ENCODE peak calls at places on chromosomes 13 and 19, in seven cellular contexts. One of them, this sample, is unnamed.

GRCh38 chr13:113641426-113641825 is 16.6 kb downstream of the ATP4B start:
- DNase-seq in endodermal cell: no peak
- DNase-seq in heart right ventricle: no peak
- DNase-seq in HCT116: no peak
- DNase-seq in neural progenitor cell: no peak
- DNase-seq in breast epithelium: no peak
- DNase-seq in fibroblast of lung: no peak
- DNase-seq in this sample: no peak

GRCh38 chr19:11506101-11506555 is 489 bp upstream of the ZNF653 start:
- DNase-seq in endodermal cell: no peak
- DNase-seq in heart right ventricle: no peak
- DNase-seq in HCT116: no peak
- DNase-seq in neural progenitor cell: no peak
- DNase-seq in breast epithelium: no peak
- DNase-seq in fibroblast of lung: no peak
- DNase-seq in this sample: no peak

GRCh38 chr13:100130930-100131511 is 42.1 kb downstream of the PCCA start:
- DNase-seq in endodermal cell: no peak
- DNase-seq in heart right ventricle: no peak
- DNase-seq in HCT116: no peak
- DNase-seq in neural progenitor cell: no peak
- DNase-seq in breast epithelium: no peak
- DNase-seq in fibroblast of lung: no peak
- DNase-seq in this sample: no peak

GRCh38 chr13:47241446-47241845 is 344.6 kb upstream of the HTR2A start:
- DNase-seq in endodermal cell: peak
- DNase-seq in heart right ventricle: no peak
- DNase-seq in HCT116: no peak
- DNase-seq in neural progenitor cell: no peak
- DNase-seq in breast epithelium: no peak
- DNase-seq in fibroblast of lung: no peak
- DNase-seq in this sample: no peak

GRCh38 chr13:59774511-59774911 is 389.2 kb downstream of the DIAPH3 start:
- DNase-seq in endodermal cell: no peak
- DNase-seq in heart right ventricle: no peak
- DNase-seq in HCT116: no peak
- DNase-seq in neural progenitor cell: peak
- DNase-seq in breast epithelium: peak
- DNase-seq in fibroblast of lung: peak
- DNase-seq in this sample: no peak

GRCh38 chr13:102012299-102013293 is 389.3 kb downstream of the FGF14 start:
- DNase-seq in endodermal cell: no peak
- DNase-seq in heart right ventricle: peak
- DNase-seq in HCT116: no peak
- DNase-seq in neural progenitor cell: no peak
- DNase-seq in breast epithelium: no peak
- DNase-seq in fibroblast of lung: no peak
- DNase-seq in this sample: no peak

GRCh38 chr19:12899891-12900518 is 9.0 kb downstream of the GCDH start:
- DNase-seq in endodermal cell: no peak
- DNase-seq in heart right ventricle: no peak
- DNase-seq in HCT116: no peak
- DNase-seq in neural progenitor cell: no peak
- DNase-seq in breast epithelium: no peak
- DNase-seq in fibroblast of lung: no peak
- DNase-seq in this sample: no peak

GRCh38 chr19:18021121-18021755 is 13.3 kb downstream of the ARRDC2 start:
- DNase-seq in endodermal cell: no peak
- DNase-seq in heart right ventricle: peak
- DNase-seq in HCT116: no peak
- DNase-seq in neural progenitor cell: no peak
- DNase-seq in breast epithelium: peak
- DNase-seq in fibroblast of lung: peak
- DNase-seq in this sample: no peak

GRCh38 chr19:11204943-11205349 is 7.6 kb upstream of the KANK2 start:
- DNase-seq in endodermal cell: no peak
- DNase-seq in heart right ventricle: peak
- DNase-seq in HCT116: no peak
- DNase-seq in neural progenitor cell: no peak
- DNase-seq in breast epithelium: no peak
- DNase-seq in fibroblast of lung: no peak
- DNase-seq in this sample: no peak

GRCh38 chr19:40088299-40089047 is 2.3 kb downstream of the ZNF780A start:
- DNase-seq in endodermal cell: no peak
- DNase-seq in heart right ventricle: no peak
- DNase-seq in HCT116: no peak
- DNase-seq in neural progenitor cell: no peak
- DNase-seq in breast epithelium: no peak
- DNase-seq in fibroblast of lung: no peak
- DNase-seq in this sample: no peak

GRCh38 chr19:16244091-16244490 is 46.4 kb downstream of the AP1M1 start:
- DNase-seq in endodermal cell: no peak
- DNase-seq in heart right ventricle: no peak
- DNase-seq in HCT116: no peak
- DNase-seq in neural progenitor cell: no peak
- DNase-seq in breast epithelium: no peak
- DNase-seq in fibroblast of lung: peak
- DNase-seq in this sample: no peak

GRCh38 chr19:2719232-2719735 is 1.9 kb downstream of the DIRAS1 start:
- DNase-seq in endodermal cell: no peak
- DNase-seq in heart right ventricle: no peak
- DNase-seq in HCT116: no peak
- DNase-seq in neural progenitor cell: no peak
- DNase-seq in breast epithelium: no peak
- DNase-seq in fibroblast of lung: no peak
- DNase-seq in this sample: no peak

GRCh38 chr19:52993342-52994178 is 20.2 kb upstream of the ERVV-1 start:
- DNase-seq in endodermal cell: peak
- DNase-seq in heart right ventricle: peak
- DNase-seq in HCT116: peak
- DNase-seq in neural progenitor cell: peak
- DNase-seq in breast epithelium: peak
- DNase-seq in fibroblast of lung: peak
- DNase-seq in this sample: peak

GRCh38 chr13:29844441-29844840 is 6.0 kb downstream of the UBL3 start:
- DNase-seq in endodermal cell: no peak
- DNase-seq in heart right ventricle: no peak
- DNase-seq in HCT116: no peak
- DNase-seq in neural progenitor cell: no peak
- DNase-seq in breast epithelium: no peak
- DNase-seq in fibroblast of lung: peak
- DNase-seq in this sample: no peak

GRCh38 chr13:111210488-111210887 is 95.4 kb downstream of the ARHGEF7 start:
- DNase-seq in endodermal cell: no peak
- DNase-seq in heart right ventricle: no peak
- DNase-seq in HCT116: no peak
- DNase-seq in neural progenitor cell: peak
- DNase-seq in breast epithelium: no peak
- DNase-seq in fibroblast of lung: peak
- DNase-seq in this sample: no peak

GRCh38 chr13:100941377-100941776 is 266.8 kb upstream of the TMTC4 start:
- DNase-seq in endodermal cell: no peak
- DNase-seq in heart right ventricle: no peak
- DNase-seq in HCT116: no peak
- DNase-seq in neural progenitor cell: no peak
- DNase-seq in breast epithelium: no peak
- DNase-seq in fibroblast of lung: no peak
- DNase-seq in this sample: no peak

GRCh38 chr13:79935121-79935520 is 405.8 kb downstream of the SPRY2 start:
- DNase-seq in endodermal cell: no peak
- DNase-seq in heart right ventricle: no peak
- DNase-seq in HCT116: no peak
- DNase-seq in neural progenitor cell: no peak
- DNase-seq in breast epithelium: no peak
- DNase-seq in fibroblast of lung: no peak
- DNase-seq in this sample: no peak
- TF ChIP-seq CTCF in endodermal cell: no peak
- TF ChIP-seq CTCF in heart right ventricle: no peak
- TF ChIP-seq CTCF in HCT116: no peak
- TF ChIP-seq CTCF in neural progenitor cell: no peak
- TF ChIP-seq CTCF in breast epithelium: no peak
- TF ChIP-seq CTCF in fibroblast of lung: no peak
- TF ChIP-seq CTCF in this sample: no peak

GRCh38 chr19:14689598-14690503 is at the start of gene ZNF333:
- DNase-seq in endodermal cell: peak
- DNase-seq in heart right ventricle: peak
- DNase-seq in HCT116: peak
- DNase-seq in neural progenitor cell: peak
- DNase-seq in breast epithelium: peak
- DNase-seq in fibroblast of lung: peak
- DNase-seq in this sample: peak
- H3K4me3 ChIP-seq in endodermal cell: peak
- H3K4me3 ChIP-seq in heart right ventricle: peak
- H3K4me3 ChIP-seq in HCT116: peak
- H3K4me3 ChIP-seq in neural progenitor cell: peak
- H3K4me3 ChIP-seq in breast epithelium: peak
- H3K4me3 ChIP-seq in fibroblast of lung: peak
- H3K4me3 ChIP-seq in this sample: peak

DNA sequence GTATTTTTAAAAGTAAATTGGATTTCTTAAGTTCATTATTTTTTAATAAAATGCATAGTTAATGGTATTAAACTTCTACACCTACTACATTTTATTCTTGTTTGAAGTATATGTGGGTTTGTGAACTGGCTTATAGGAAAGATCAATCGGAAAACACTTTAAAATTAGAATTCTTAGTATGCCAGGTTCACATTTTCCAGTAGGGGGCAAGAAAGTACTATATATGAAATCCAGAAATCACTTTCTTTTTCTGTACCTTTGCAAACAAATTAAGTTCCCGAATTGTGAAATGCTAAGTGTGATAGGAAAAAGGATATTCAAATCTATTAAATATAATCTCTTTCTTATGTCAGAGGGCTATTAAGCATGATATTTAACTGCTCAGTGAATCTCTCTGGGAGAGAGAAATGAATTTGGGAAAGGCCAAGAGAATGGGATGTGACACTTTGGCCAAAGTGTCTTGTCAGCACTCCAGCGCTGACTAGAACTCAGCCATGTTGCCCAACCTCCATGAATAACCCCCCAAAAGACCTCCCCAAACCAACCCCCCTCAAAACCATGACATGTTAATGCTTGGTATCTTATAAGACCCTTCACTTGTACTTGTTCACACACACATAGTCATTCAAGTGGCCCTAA is 122.6 kb upstream of the SLC10A2 start:
- DNase-seq in endodermal cell: no peak
- DNase-seq in heart right ventricle: no peak
- DNase-seq in HCT116: no peak
- DNase-seq in neural progenitor cell: peak
- DNase-seq in breast epithelium: no peak
- DNase-seq in fibroblast of lung: peak
- DNase-seq in this sample: no peak
- TF ChIP-seq CTCF in endodermal cell: peak
- TF ChIP-seq CTCF in heart right ventricle: peak
- TF ChIP-seq CTCF in HCT116: peak
- TF ChIP-seq CTCF in neural progenitor cell: peak
- TF ChIP-seq CTCF in breast epithelium: peak
- TF ChIP-seq CTCF in fibroblast of lung: no peak
- TF ChIP-seq CTCF in this sample: peak

GRCh38 chr19:30718728-30719127 is 346.5 kb downstream of the ZNF536 start:
- DNase-seq in endodermal cell: no peak
- DNase-seq in heart right ventricle: peak
- DNase-seq in HCT116: no peak
- DNase-seq in neural progenitor cell: no peak
- DNase-seq in breast epithelium: no peak
- DNase-seq in fibroblast of lung: no peak
- DNase-seq in this sample: no peak
- H3K4me3 ChIP-seq in endodermal cell: no peak
- H3K4me3 ChIP-seq in heart right ventricle: peak
- H3K4me3 ChIP-seq in HCT116: no peak
- H3K4me3 ChIP-seq in neural progenitor cell: no peak
- H3K4me3 ChIP-seq in breast epithelium: peak
- H3K4me3 ChIP-seq in fibroblast of lung: peak
- H3K4me3 ChIP-seq in this sample: peak

GRCh38 chr13:106110241-106110855 is 425.1 kb downstream of the EFNB2 start:
- DNase-seq in endodermal cell: no peak
- DNase-seq in heart right ventricle: no peak
- DNase-seq in HCT116: no peak
- DNase-seq in neural progenitor cell: peak
- DNase-seq in breast epithelium: no peak
- DNase-seq in fibroblast of lung: peak
- DNase-seq in this sample: no peak
- TF ChIP-seq CTCF in endodermal cell: peak
- TF ChIP-seq CTCF in heart right ventricle: no peak
- TF ChIP-seq CTCF in HCT116: peak
- TF ChIP-seq CTCF in neural progenitor cell: peak
- TF ChIP-seq CTCF in breast epithelium: no peak
- TF ChIP-seq CTCF in fibroblast of lung: no peak
- TF ChIP-seq CTCF in this sample: no peak

GRCh38 chr19:49635530-49636229 is 4.3 kb downstream of the RRAS start:
- DNase-seq in endodermal cell: peak
- DNase-seq in heart right ventricle: no peak
- DNase-seq in HCT116: no peak
- DNase-seq in neural progenitor cell: no peak
- DNase-seq in breast epithelium: no peak
- DNase-seq in fibroblast of lung: no peak
- DNase-seq in this sample: no peak

GRCh38 chr19:49636230-49636932 is 3.6 kb downstream of the RRAS start:
- DNase-seq in endodermal cell: peak
- DNase-seq in heart right ventricle: no peak
- DNase-seq in HCT116: no peak
- DNase-seq in neural progenitor cell: peak
- DNase-seq in breast epithelium: no peak
- DNase-seq in fibroblast of lung: no peak
- DNase-seq in this sample: no peak

GRCh38 chr19:49638360-49638759 is 1.6 kb downstream of the RRAS start:
- DNase-seq in endodermal cell: peak
- DNase-seq in heart right ventricle: peak
- DNase-seq in HCT116: no peak
- DNase-seq in neural progenitor cell: peak
- DNase-seq in breast epithelium: no peak
- DNase-seq in fibroblast of lung: no peak
- DNase-seq in this sample: no peak

GRCh38 chr19:49639401-49640112 is 386 bp downstream of the RRAS start:
- DNase-seq in endodermal cell: peak
- DNase-seq in heart right ventricle: peak
- DNase-seq in HCT116: no peak
- DNase-seq in neural progenitor cell: peak
- DNase-seq in breast epithelium: peak
- DNase-seq in fibroblast of lung: no peak
- DNase-seq in this sample: no peak

DNA sequence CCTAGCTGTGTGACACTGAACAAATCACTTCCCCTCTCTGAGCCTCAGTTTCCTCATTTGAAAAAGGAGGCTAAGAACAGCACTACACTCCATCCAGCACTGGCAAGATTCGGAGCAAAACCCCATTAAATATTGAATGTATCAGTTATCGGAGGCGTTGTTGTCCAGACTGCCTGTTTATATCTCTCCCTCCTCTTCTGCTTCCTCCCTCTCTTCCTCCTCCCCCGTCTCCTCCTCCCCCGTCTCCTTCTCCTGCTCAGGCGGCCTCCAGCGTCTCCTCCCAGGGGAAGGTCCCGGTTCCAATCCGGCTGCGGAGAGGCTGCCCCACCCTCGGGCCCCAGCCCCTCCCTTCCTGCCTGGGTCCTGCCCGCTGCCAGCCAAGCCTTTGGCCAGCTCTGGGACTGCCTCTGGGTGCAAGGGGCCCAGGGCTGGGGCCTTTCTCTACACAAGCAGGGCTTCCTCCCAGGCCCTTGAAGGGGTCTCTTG is 2.0 kb downstream of the RRAS start:
- DNase-seq in endodermal cell: peak
- DNase-seq in heart right ventricle: peak
- DNase-seq in HCT116: no peak
- DNase-seq in neural progenitor cell: peak
- DNase-seq in breast epithelium: peak
- DNase-seq in fibroblast of lung: peak
- DNase-seq in this sample: peak
- H3K4me3 ChIP-seq in endodermal cell: no peak
- H3K4me3 ChIP-seq in heart right ventricle: peak
- H3K4me3 ChIP-seq in HCT116: peak
- H3K4me3 ChIP-seq in neural progenitor cell: peak
- H3K4me3 ChIP-seq in breast epithelium: peak
- H3K4me3 ChIP-seq in fibroblast of lung: peak
- H3K4me3 ChIP-seq in this sample: no peak